ENCODE peak calls at places on chromosomes 6 and 20, in four cellular contexts. One of them, this sample, is unnamed.

GRCh38 chr6:305371-306206 is 13.3 kb downstream of the DUSP22 start:
- DNase-seq in NB4: no peak
- DNase-seq in PC-3: no peak
- DNase-seq in uterus: no peak
- DNase-seq in this sample: no peak

GRCh38 chr6:168201383-168201782 is 118.2 kb downstream of the DACT2 start:
- DNase-seq in NB4: no peak
- DNase-seq in PC-3: no peak
- DNase-seq in uterus: no peak
- DNase-seq in this sample: no peak

GRCh38 chr6:87277123-87277522 is 45.3 kb upstream of the SMIM8 start:
- DNase-seq in NB4: peak
- DNase-seq in PC-3: peak
- DNase-seq in uterus: no peak
- DNase-seq in this sample: no peak

GRCh38 chr6:26329763-26330511 is 35.1 kb upstream of the BTN3A2 start:
- DNase-seq in NB4: peak
- DNase-seq in PC-3: peak
- DNase-seq in uterus: no peak
- DNase-seq in this sample: no peak

GRCh38 chr6:33995873-33996475 is 149.9 kb downstream of the GRM4 start:
- DNase-seq in NB4: peak
- DNase-seq in PC-3: no peak
- DNase-seq in uterus: no peak
- DNase-seq in this sample: no peak

GRCh38 chr20:62223571-62223970 is 3.5 kb upstream of the HRH3 start:
- DNase-seq in NB4: no peak
- DNase-seq in PC-3: no peak
- DNase-seq in uterus: no peak
- DNase-seq in this sample: no peak

GRCh38 chr20:10219452-10219791 is 792 bp downstream of the SNAP25 start:
- DNase-seq in NB4: peak
- DNase-seq in PC-3: peak
- DNase-seq in uterus: peak
- DNase-seq in this sample: no peak

GRCh38 chr6:101779051-101779844 is 385.7 kb downstream of the GRIK2 start:
- DNase-seq in NB4: no peak
- DNase-seq in PC-3: peak
- DNase-seq in uterus: no peak
- DNase-seq in this sample: no peak

GRCh38 chr6:54431466-54431865 is 123.2 kb downstream of the TINAG start:
- DNase-seq in NB4: no peak
- DNase-seq in PC-3: no peak
- DNase-seq in uterus: no peak
- DNase-seq in this sample: no peak

GRCh38 chr20:50215101-50215500 is 24.5 kb downstream of the CEBPB start:
- DNase-seq in NB4: no peak
- DNase-seq in PC-3: no peak
- DNase-seq in uterus: no peak
- DNase-seq in this sample: no peak

GRCh38 chr20:2237059-2237458 is 58.7 kb upstream of the TGM3 start:
- DNase-seq in NB4: peak
- DNase-seq in PC-3: peak
- DNase-seq in uterus: no peak
- DNase-seq in this sample: peak
- TF ChIP-seq CTCF in NB4: peak
- TF ChIP-seq CTCF in PC-3: peak
- TF ChIP-seq CTCF in uterus: no peak
- TF ChIP-seq CTCF in this sample: peak

GRCh38 chr6:14756370-14756769 is 489.5 kb upstream of the JARID2 start:
- DNase-seq in NB4: no peak
- DNase-seq in PC-3: no peak
- DNase-seq in uterus: no peak
- DNase-seq in this sample: no peak

GRCh38 chr6:14757414-14757813 is 488.5 kb upstream of the JARID2 start:
- DNase-seq in NB4: no peak
- DNase-seq in PC-3: no peak
- DNase-seq in uterus: no peak
- DNase-seq in this sample: no peak

GRCh38 chr6:14751645-14752173 is 494.2 kb upstream of the JARID2 start:
- DNase-seq in NB4: no peak
- DNase-seq in PC-3: no peak
- DNase-seq in uterus: no peak
- DNase-seq in this sample: no peak

GRCh38 chr6:14757014-14757413 is 488.9 kb upstream of the JARID2 start:
- DNase-seq in NB4: no peak
- DNase-seq in PC-3: no peak
- DNase-seq in uterus: no peak
- DNase-seq in this sample: no peak

GRCh38 chr6:14754636-14755513 is 491.0 kb upstream of the JARID2 start:
- DNase-seq in NB4: no peak
- DNase-seq in PC-3: no peak
- DNase-seq in uterus: no peak
- DNase-seq in this sample: no peak
- H3K4me3 ChIP-seq in NB4: no peak
- H3K4me3 ChIP-seq in PC-3: no peak
- H3K4me3 ChIP-seq in uterus: no peak
- H3K4me3 ChIP-seq in this sample: no peak

GRCh38 chr6:72674842-72675241 is 53.0 kb downstream of the KCNQ5 start:
- DNase-seq in NB4: no peak
- DNase-seq in PC-3: no peak
- DNase-seq in uterus: no peak
- DNase-seq in this sample: no peak

GRCh38 chr6:72665599-72665998 is 43.7 kb downstream of the KCNQ5 start:
- DNase-seq in NB4: no peak
- DNase-seq in PC-3: no peak
- DNase-seq in uterus: no peak
- DNase-seq in this sample: no peak

GRCh38 chr6:72672906-72673305 is 51.0 kb downstream of the KCNQ5 start:
- DNase-seq in NB4: no peak
- DNase-seq in PC-3: no peak
- DNase-seq in uterus: no peak
- DNase-seq in this sample: no peak

DNA sequence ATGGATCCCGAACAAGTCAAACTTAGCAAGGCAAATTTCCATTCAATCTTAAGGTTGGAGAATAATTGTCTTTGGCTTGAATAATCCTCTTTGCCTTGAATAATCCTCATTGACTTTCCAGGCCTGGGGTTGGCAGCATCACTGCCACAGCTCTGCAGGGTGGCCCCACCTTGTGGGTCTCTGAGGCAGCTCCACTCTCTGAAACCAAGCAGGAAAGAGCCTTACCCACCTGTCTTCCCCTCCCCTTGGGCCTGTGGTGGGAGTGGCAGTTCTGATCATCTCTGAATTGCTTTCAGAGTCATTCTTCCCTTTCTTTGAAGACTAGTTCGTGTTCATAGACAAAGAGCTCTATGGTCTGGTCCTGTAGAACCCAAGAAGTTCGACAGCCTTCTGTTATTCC is 47.5 kb downstream of the KCNQ5 start:
- DNase-seq in NB4: no peak
- DNase-seq in PC-3: no peak
- DNase-seq in uterus: no peak
- DNase-seq in this sample: no peak
- TF ChIP-seq CTCF in NB4: no peak
- TF ChIP-seq CTCF in PC-3: no peak
- TF ChIP-seq CTCF in uterus: no peak
- TF ChIP-seq CTCF in this sample: no peak

DNA sequence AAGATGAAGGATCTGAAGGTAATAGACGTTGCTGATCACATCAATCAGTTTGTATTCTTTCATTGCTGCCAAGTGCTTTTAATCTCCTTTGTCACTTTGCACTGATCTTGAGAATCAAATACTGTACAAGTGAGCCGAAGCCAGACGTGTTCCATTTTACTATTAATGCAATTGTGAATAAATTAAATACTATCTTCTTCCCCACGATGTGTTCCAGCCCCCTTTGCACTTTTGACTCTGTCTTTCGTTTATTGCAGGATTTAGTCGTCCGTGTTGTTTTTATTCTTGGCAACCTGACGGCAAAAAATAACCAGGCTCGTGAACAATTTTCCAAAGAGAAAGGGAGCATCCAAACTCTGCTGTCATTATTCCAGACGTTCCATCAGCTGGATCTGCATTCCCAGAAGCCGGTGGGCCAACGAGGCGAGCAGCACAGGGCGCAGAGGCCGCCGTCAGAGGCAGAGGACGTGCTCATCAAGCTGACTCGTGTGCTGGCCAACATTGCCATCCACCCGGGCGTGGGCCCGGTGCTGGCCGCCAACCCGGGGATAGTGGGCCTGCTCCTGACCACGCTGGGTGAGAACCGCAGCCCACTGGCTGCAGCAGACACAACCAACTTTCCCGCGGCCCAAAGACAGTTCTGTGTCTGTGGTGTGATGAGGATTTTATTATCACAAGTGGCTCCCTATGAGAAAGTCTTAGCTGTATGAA is 104.7 kb downstream of the ARMC2 start:
- DNase-seq in NB4: no peak
- DNase-seq in PC-3: no peak
- DNase-seq in uterus: peak
- DNase-seq in this sample: no peak
- H3K4me3 ChIP-seq in NB4: no peak
- H3K4me3 ChIP-seq in PC-3: no peak
- H3K4me3 ChIP-seq in uterus: no peak
- H3K4me3 ChIP-seq in this sample: no peak

GRCh38 chr6:134174790-134175531 is 122.5 kb upstream of the SLC2A12 start:
- DNase-seq in NB4: peak
- DNase-seq in PC-3: peak
- DNase-seq in uterus: peak
- DNase-seq in this sample: peak
- TF ChIP-seq CTCF in NB4: no peak
- TF ChIP-seq CTCF in PC-3: no peak
- TF ChIP-seq CTCF in uterus: no peak
- TF ChIP-seq CTCF in this sample: peak